ENCODE peak calls at places on chromosomes 7 and 10, in five cellular contexts. V, Y, Z, T and J are unnamed samples.

GRCh38 chr10:9075420-9075819 is 1020.9 kb downstream of the GATA3 start:
- DNase-seq in V (no peak), Y (no peak), Z (no peak), T (no peak), J (no peak)

GRCh38 chr7:39507866-39508551 is 58.2 kb upstream of the YAE1 start:
- DNase-seq in Y (no peak), V (no peak), Z (no peak), T (no peak), J (no peak)

GRCh38 chr10:114879093-114879492 is 57.5 kb downstream of the FHIP2A start:
- DNase-seq in V (no peak), Z (no peak), T (no peak), Y (no peak), J (no peak)

GRCh38 chr10:129096340-129096984 is 370.6 kb upstream of the MGMT start:
- DNase-seq in T (no peak), Z (no peak), V (no peak), Y (no peak), J (no peak)

GRCh38 chr7:35677582-35678356 is 17.2 kb downstream of the HERPUD2 start:
- DNase-seq in Z (no peak), V (no peak), T (no peak), Y (no peak), J (no peak)

GRCh38 chr7:72053273-72053672 is 358.9 kb downstream of the CALN1 start:
- DNase-seq in T (no peak), Z (no peak), Y (no peak), V (no peak), J (no peak)

GRCh38 chr7:102045681-102046372 is 228.4 kb downstream of the CUX1 start:
- DNase-seq in V (no peak), T (no peak), Z (no peak), Y (no peak), J (no peak)

GRCh38 chr10:53298443-53298842 is 525.9 kb upstream of the MBL2 start:
- DNase-seq in V (no peak), Z (no peak), T (no peak), Y (no peak), J (no peak)

GRCh38 chr10:103145860-103146466 is 47.1 kb downstream of the NT5C2 start:
- DNase-seq in V (peak), Y (no peak), T (peak), Z (no peak), J (peak)

GRCh38 chr7:5348134-5349004 is 65.6 kb downstream of the SLC29A4 start:
- DNase-seq in V (no peak), Z (no peak), T (no peak), Y (peak), J (no peak)

GRCh38 chr7:22116451-22117027 is 170.8 kb upstream of the CDCA7L start:
- DNase-seq in Z (no peak), V (no peak), T (no peak), Y (no peak), J (no peak)

GRCh38 chr10:63542835-63543575 is 21.8 kb downstream of the REEP3 start:
- DNase-seq in Z (no peak), T (no peak), Y (no peak), V (no peak), J (no peak)

GRCh38 chr7:119944601-119944972 is 328.4 kb upstream of the KCND2 start:
- DNase-seq in V (no peak), Y (no peak), Z (no peak), T (no peak), J (no peak)
- TF ChIP-seq CTCF in V (no peak), Y (no peak), Z (no peak), T (no peak), J (no peak)

DNA sequence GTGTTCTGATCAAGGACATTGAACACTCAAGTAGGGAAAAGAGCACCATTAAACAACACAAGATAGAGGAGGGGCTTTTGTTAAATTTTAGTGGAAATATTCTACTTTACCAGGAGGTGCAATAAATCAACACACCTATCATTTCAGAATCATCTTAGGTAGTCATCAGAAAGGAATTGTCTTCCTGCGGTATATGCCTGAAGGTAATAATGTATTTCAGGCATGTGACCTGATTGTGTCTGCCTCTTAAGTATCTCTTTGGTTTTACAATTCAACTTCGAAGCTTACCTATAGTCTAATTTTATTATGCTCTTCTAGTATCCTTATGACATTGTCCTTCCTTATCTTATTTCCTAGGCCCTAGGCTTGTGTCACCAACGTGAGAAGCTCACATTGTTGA is 58.6 kb upstream of the LAMB4 start:
- DNase-seq in Z (no peak), Y (no peak), V (no peak), T (no peak), J (peak)
- H3K27ac ChIP-seq in Z (no peak), Y (no peak), V (no peak), T (no peak), J (no peak)

GRCh38 chr7:15606561-15606960 is 44.7 kb upstream of the AGMO start:
- DNase-seq in T (no peak), Y (no peak), V (no peak), Z (no peak), J (no peak)
- TF ChIP-seq CTCF in T (no peak), Y (no peak), V (no peak), Z (no peak), J (no peak)

GRCh38 chr10:29648114-29648982 is 13.6 kb upstream of the SVIL start:
- DNase-seq in T (peak), V (no peak), Y (no peak), Z (no peak), J (no peak)

GRCh38 chr10:29650552-29650944 is 15.8 kb upstream of the SVIL start:
- DNase-seq in T (no peak), Z (no peak), Y (no peak), V (no peak), J (no peak)

GRCh38 chr10:29647483-29647882 is 12.7 kb upstream of the SVIL start:
- DNase-seq in Y (no peak), Z (no peak), V (no peak), T (no peak), J (no peak)

GRCh38 chr10:29649561-29650551 is 15.1 kb upstream of the SVIL start:
- DNase-seq in T (no peak), V (no peak), Y (no peak), Z (no peak), J (no peak)

DNA sequence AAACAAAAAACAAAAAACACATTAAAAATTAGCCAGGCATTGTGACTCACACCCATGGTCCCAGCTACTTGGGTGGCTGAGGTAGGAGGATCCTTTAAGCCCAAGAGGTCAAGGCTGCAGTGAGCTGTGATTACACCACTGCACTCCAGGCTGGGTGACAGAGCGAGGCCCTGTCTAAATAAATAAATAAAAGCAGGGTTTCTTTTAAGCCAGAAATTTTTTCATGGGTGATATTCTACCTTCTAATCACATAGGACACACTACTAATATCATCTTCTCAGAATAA is 14.2 kb upstream of the SVIL start:
- DNase-seq in T (peak), V (no peak), Y (no peak), Z (no peak), J (no peak)
- H3K27ac ChIP-seq in T (peak), V (no peak), Y (no peak), Z (no peak), J (no peak)

GRCh38 chr10:75191821-75192568 is 18.6 kb upstream of the VDAC2 start:
- DNase-seq in V (peak), Z (no peak), T (peak), Y (no peak), J (peak)
- TF ChIP-seq CTCF in V (no peak), Z (no peak), T (peak), Y (no peak), J (no peak)

GRCh38 chr10:17387861-17388503 is 66.4 kb downstream of the ST8SIA6 start:
- DNase-seq in Z (no peak), V (peak), Y (peak), T (no peak), J (peak)
- H3K27ac ChIP-seq in Z (no peak), V (peak), Y (no peak), T (no peak), J (no peak)

DNA sequence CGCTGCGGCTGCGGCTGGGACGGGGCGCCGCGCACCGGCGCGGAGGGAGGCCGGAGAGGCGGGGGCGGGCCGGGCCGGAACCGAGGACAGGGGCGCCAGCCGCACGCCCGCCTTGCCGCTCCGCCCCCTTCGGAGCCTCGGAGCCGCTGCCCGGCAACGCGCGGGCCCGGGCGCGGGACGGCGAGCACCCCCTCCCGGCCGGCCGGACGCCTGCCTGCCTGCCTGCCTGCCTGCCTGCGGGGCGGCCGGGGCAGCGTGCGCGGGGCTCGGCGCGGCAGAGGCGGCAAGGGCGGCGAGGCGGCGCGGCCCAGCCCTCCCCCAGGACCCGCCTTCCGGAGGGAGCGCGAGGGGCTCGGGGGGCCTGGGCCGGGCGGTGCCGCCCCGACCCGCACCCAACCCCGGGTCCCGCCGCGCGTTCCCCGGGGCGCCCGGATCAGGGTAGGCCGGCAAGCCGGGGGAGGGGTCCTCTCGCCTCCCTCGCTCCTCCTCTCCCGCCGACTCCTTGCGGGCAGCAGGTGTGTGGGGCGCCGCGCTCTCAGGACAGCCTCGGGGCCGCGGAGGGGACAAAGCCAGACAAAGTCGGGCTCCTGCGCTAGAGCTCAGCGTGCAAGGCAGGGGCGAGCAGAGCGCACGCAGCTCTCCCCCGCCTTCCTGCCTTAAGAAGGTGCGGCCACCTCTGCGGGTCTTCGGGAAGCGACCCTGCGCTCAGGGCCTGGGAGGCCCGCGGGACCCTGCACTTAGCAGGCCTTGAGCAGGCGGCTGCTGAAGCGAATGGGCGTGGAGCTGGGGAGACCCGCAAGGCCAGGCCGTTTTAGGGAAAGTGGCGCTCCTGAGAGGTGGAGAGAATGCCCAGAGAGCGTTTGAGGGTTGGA is at the start of gene KIAA1549:
- DNase-seq in Z (peak), Y (peak), T (peak), V (peak), J (peak)
- TF ChIP-seq CTCF in Z (no peak), Y (peak), T (no peak), V (no peak), J (peak)

GRCh38 chr7:45007571-45008328 is 7.7 kb downstream of the CCM2 start:
- DNase-seq in Y (no peak), Z (no peak), V (no peak), T (no peak), J (no peak)
- H3K27ac ChIP-seq in Y (no peak), Z (no peak), V (no peak), T (no peak), J (no peak)

DNA sequence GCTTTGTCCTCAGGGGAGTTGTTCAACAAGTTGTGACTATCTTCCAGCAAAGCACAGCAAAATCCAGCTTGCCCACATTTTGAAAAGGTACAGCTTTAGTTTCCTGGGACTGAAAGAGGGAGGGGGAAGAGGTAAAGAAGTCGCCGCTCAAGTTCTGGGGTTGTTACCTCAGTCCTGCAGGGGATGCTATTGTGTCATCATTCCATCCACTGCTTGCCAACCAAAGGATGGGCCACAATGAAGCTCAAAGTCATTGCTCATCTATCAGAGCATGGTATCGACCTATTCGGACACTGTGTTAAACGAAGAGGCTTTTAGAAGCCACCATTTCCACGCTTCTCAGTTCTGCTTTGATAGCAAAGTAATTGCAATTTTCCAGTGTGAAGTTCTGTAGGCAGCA is 34.3 kb downstream of the NPY start:
- DNase-seq in Z (no peak), T (no peak), Y (peak), V (no peak), J (peak)
- TF ChIP-seq CTCF in Z (no peak), T (no peak), Y (peak), V (no peak), J (no peak)